ENCODE peak calls at places on chromosome 14, in four cellular contexts. One of them, this sample, is unnamed.

GRCh38 chr14:61125314-61126082 is 144.5 kb downstream of the SLC38A6 start:
- DNase-seq in foreskin fibroblast: no peak
- DNase-seq in NCI-H2081: no peak
- DNase-seq in stimulated activated CD8-positive, alpha-beta memory T cell treated with anti-CD3 and anti-CD28 coated beads, Interleukin-15, amount 100 ng/mL, for 24 hours: no peak
- DNase-seq in this sample: no peak

GRCh38 chr14:50828738-50829471 is 2.1 kb downstream of the NIN start:
- DNase-seq in NCI-H2081: no peak
- DNase-seq in stimulated activated CD8-positive, alpha-beta memory T cell treated with anti-CD3 and anti-CD28 coated beads, Interleukin-15, amount 100 ng/mL, for 24 hours: no peak
- DNase-seq in foreskin fibroblast: no peak
- DNase-seq in this sample: no peak

GRCh38 chr14:101563352-101563653 is 2.0 kb downstream of the DIO3 start:
- DNase-seq in NCI-H2081: no peak
- DNase-seq in stimulated activated CD8-positive, alpha-beta memory T cell treated with anti-CD3 and anti-CD28 coated beads, Interleukin-15, amount 100 ng/mL, for 24 hours: no peak
- DNase-seq in foreskin fibroblast: no peak
- DNase-seq in this sample: no peak

GRCh38 chr14:82951171-82951570 is 1417.5 kb upstream of the SEL1L start:
- DNase-seq in stimulated activated CD8-positive, alpha-beta memory T cell treated with anti-CD3 and anti-CD28 coated beads, Interleukin-15, amount 100 ng/mL, for 24 hours: no peak
- DNase-seq in foreskin fibroblast: no peak
- DNase-seq in NCI-H2081: no peak
- DNase-seq in this sample: no peak

GRCh38 chr14:81433378-81433777 is 33.3 kb upstream of the STON2 start:
- DNase-seq in stimulated activated CD8-positive, alpha-beta memory T cell treated with anti-CD3 and anti-CD28 coated beads, Interleukin-15, amount 100 ng/mL, for 24 hours: no peak
- DNase-seq in foreskin fibroblast: no peak
- DNase-seq in NCI-H2081: no peak
- DNase-seq in this sample: no peak

GRCh38 chr14:82710257-82710841 is 1176.7 kb upstream of the SEL1L start:
- DNase-seq in NCI-H2081: peak
- DNase-seq in foreskin fibroblast: peak
- DNase-seq in stimulated activated CD8-positive, alpha-beta memory T cell treated with anti-CD3 and anti-CD28 coated beads, Interleukin-15, amount 100 ng/mL, for 24 hours: no peak
- DNase-seq in this sample: peak

GRCh38 chr14:71812693-71813092 is 119.5 kb upstream of the RGS6 start:
- DNase-seq in NCI-H2081: no peak
- DNase-seq in foreskin fibroblast: no peak
- DNase-seq in stimulated activated CD8-positive, alpha-beta memory T cell treated with anti-CD3 and anti-CD28 coated beads, Interleukin-15, amount 100 ng/mL, for 24 hours: no peak
- DNase-seq in this sample: no peak

GRCh38 chr14:93592786-93593185 is 162.0 kb downstream of the UNC79 start:
- DNase-seq in foreskin fibroblast: no peak
- DNase-seq in NCI-H2081: no peak
- DNase-seq in stimulated activated CD8-positive, alpha-beta memory T cell treated with anti-CD3 and anti-CD28 coated beads, Interleukin-15, amount 100 ng/mL, for 24 hours: no peak
- DNase-seq in this sample: no peak

GRCh38 chr14:20376071-20376588 is 32.7 kb downstream of the PARP2 start:
- DNase-seq in stimulated activated CD8-positive, alpha-beta memory T cell treated with anti-CD3 and anti-CD28 coated beads, Interleukin-15, amount 100 ng/mL, for 24 hours: no peak
- DNase-seq in foreskin fibroblast: no peak
- DNase-seq in NCI-H2081: no peak
- DNase-seq in this sample: no peak

GRCh38 chr14:93859957-93860356 is 67.2 kb upstream of the FAM181A start:
- DNase-seq in foreskin fibroblast: no peak
- DNase-seq in stimulated activated CD8-positive, alpha-beta memory T cell treated with anti-CD3 and anti-CD28 coated beads, Interleukin-15, amount 100 ng/mL, for 24 hours: no peak
- DNase-seq in NCI-H2081: no peak
- DNase-seq in this sample: peak

GRCh38 chr14:64841121-64841611 is 38.5 kb downstream of the SPTB start:
- DNase-seq in stimulated activated CD8-positive, alpha-beta memory T cell treated with anti-CD3 and anti-CD28 coated beads, Interleukin-15, amount 100 ng/mL, for 24 hours: no peak
- DNase-seq in foreskin fibroblast: peak
- DNase-seq in NCI-H2081: no peak
- DNase-seq in this sample: no peak

GRCh38 chr14:68820999-68821683 is 28.3 kb upstream of the ZFP36L1 start:
- DNase-seq in stimulated activated CD8-positive, alpha-beta memory T cell treated with anti-CD3 and anti-CD28 coated beads, Interleukin-15, amount 100 ng/mL, for 24 hours: no peak
- DNase-seq in NCI-H2081: no peak
- DNase-seq in foreskin fibroblast: no peak
- DNase-seq in this sample: no peak

GRCh38 chr14:79369359-79370332 is 841.7 kb downstream of the DIO2 start:
- DNase-seq in stimulated activated CD8-positive, alpha-beta memory T cell treated with anti-CD3 and anti-CD28 coated beads, Interleukin-15, amount 100 ng/mL, for 24 hours: no peak
- DNase-seq in foreskin fibroblast: peak
- DNase-seq in NCI-H2081: no peak
- DNase-seq in this sample: no peak

GRCh38 chr14:20247651-20248246 is 8.7 kb downstream of the OR11H4 start:
- DNase-seq in foreskin fibroblast: no peak
- DNase-seq in stimulated activated CD8-positive, alpha-beta memory T cell treated with anti-CD3 and anti-CD28 coated beads, Interleukin-15, amount 100 ng/mL, for 24 hours: no peak
- DNase-seq in NCI-H2081: no peak
- DNase-seq in this sample: peak

GRCh38 chr14:88554458-88555286 is at the start of gene PTPN21:
- DNase-seq in foreskin fibroblast: peak
- DNase-seq in stimulated activated CD8-positive, alpha-beta memory T cell treated with anti-CD3 and anti-CD28 coated beads, Interleukin-15, amount 100 ng/mL, for 24 hours: no peak
- DNase-seq in NCI-H2081: peak
- DNase-seq in this sample: peak

GRCh38 chr14:50740858-50741257 is 72.8 kb upstream of the SAV1 start:
- DNase-seq in NCI-H2081: no peak
- DNase-seq in stimulated activated CD8-positive, alpha-beta memory T cell treated with anti-CD3 and anti-CD28 coated beads, Interleukin-15, amount 100 ng/mL, for 24 hours: no peak
- DNase-seq in foreskin fibroblast: no peak
- DNase-seq in this sample: no peak

GRCh38 chr14:96148631-96149030 is 56.0 kb upstream of the BDKRB2 start:
- DNase-seq in foreskin fibroblast: no peak
- DNase-seq in NCI-H2081: no peak
- DNase-seq in stimulated activated CD8-positive, alpha-beta memory T cell treated with anti-CD3 and anti-CD28 coated beads, Interleukin-15, amount 100 ng/mL, for 24 hours: no peak
- DNase-seq in this sample: no peak

This sample was measured in NCI-H1694 treated with DMSO at 0.1 percent for 48 hours.